ENCODE peak calls at places on chromosome 22, in six cellular contexts. L is Kasumi-1; W is stimulated activated CD8-positive, alpha-beta memory T cell treated with anti-CD3 and anti-CD28 coated beads, Interleukin-4, amount 100 ng/mL, for 4 hours; M is activated CD4-positive, alpha-beta T cell treated with anti-CD3 and anti-CD28 coated beads, Interleukin-2, amount 50 U/mL, for 48 hours; D is CD4-positive, CD25-positive, alpha-beta regulatory T cell; P is 8988T. S is an unnamed sample.

GRCh38 chr22:37752189-37753061 is 55.3 kb upstream of the GCAT start:
- DNase-seq in L (no peak), W (no peak), M (no peak), D (no peak), P (peak), S (peak)

GRCh38 chr22:22689621-22690345 is 45.4 kb downstream of the GGTLC2 start:
- DNase-seq in L (no peak), W (no peak), M (no peak), D (no peak), P (no peak), S (no peak)

GRCh38 chr22:50695421-50696250 is 23.0 kb downstream of the SHANK3 start:
- DNase-seq in L (no peak), W (no peak), M (no peak), D (no peak), P (no peak), S (no peak)

GRCh38 chr22:45893516-45893915 is 83.4 kb downstream of the WNT7B start:
- DNase-seq in L (no peak), W (no peak), M (no peak), D (no peak), P (no peak), S (no peak)

GRCh38 chr22:35769974-35770373 is 52.3 kb downstream of the APOL5 start:
- DNase-seq in L (no peak), W (no peak), M (no peak), D (no peak), P (no peak), S (no peak)

GRCh38 chr22:50627452-50627913 is 469 bp downstream of the ARSA start:
- DNase-seq in L (no peak), W (no peak), M (peak), D (peak), P (no peak), S (peak)

GRCh38 chr22:33562484-33562883 is 357.8 kb downstream of the LARGE1 start:
- DNase-seq in L (no peak), W (no peak), M (no peak), D (no peak), P (no peak), S (no peak)

GRCh38 chr22:38067028-38067415 is 9.8 kb downstream of the PICK1 start:
- DNase-seq in L (no peak), W (no peak), M (no peak), D (no peak), P (no peak), S (no peak)

GRCh38 chr22:20957691-20958440 is 9.2 kb upstream of the AIFM3 start:
- DNase-seq in L (no peak), W (no peak), M (no peak), D (no peak), P (no peak), S (peak)

GRCh38 chr22:20519558-20519957 is 12.1 kb downstream of the MED15 start:
- DNase-seq in L (no peak), W (no peak), M (no peak), D (no peak), P (no peak), S (no peak)

GRCh38 chr22:44661659-44662569 is 40.1 kb upstream of the PRR5 start:
- DNase-seq in L (no peak), W (no peak), M (no peak), D (no peak), P (no peak), S (no peak)

GRCh38 chr22:38239101-38239761 is 33.6 kb downstream of the TMEM184B start:
- DNase-seq in L (no peak), W (no peak), M (no peak), D (no peak), P (peak), S (peak)

GRCh38 chr22:37909756-37910155 is 3.7 kb downstream of the MICALL1 start:
- DNase-seq in L (no peak), W (no peak), M (no peak), D (no peak), P (no peak), S (peak)

GRCh38 chr22:38569181-38569971 is 607 bp downstream of the DMC1 start:
- DNase-seq in L (no peak), W (no peak), M (peak), D (no peak), P (peak), S (peak)

GRCh38 chr22:50641696-50642607 is 14.0 kb upstream of the ARSA start:
- DNase-seq in L (no peak), W (no peak), M (no peak), D (no peak), P (no peak), S (peak)

GRCh38 chr22:36068776-36069344 is 40.2 kb upstream of the RBFOX2 start:
- DNase-seq in L (no peak), W (no peak), M (no peak), D (no peak), P (no peak), S (no peak)

GRCh38 chr22:23121026-23121823 is 20.6 kb downstream of the RSPH14 start:
- DNase-seq in L (no peak), W (no peak), M (no peak), D (no peak), P (no peak), S (peak)

GRCh38 chr22:22207845-22208564 is 36.6 kb upstream of the VPREB1 start:
- DNase-seq in L (peak), W (peak), M (peak), D (peak), P (peak), S (peak)

GRCh38 chr22:38233427-38233826 is 31.6 kb downstream of the MAFF start:
- DNase-seq in L (no peak), W (no peak), M (no peak), D (no peak), P (no peak), S (no peak)

GRCh38 chr22:21982338-21982965 is at the start of gene TOP3B:
- DNase-seq in L (peak), W (peak), M (peak), D (peak), P (peak), S (peak)

GRCh38 chr22:44261861-44262595 is 50.7 kb downstream of the SHISAL1 start:
- DNase-seq in L (no peak), W (no peak), M (no peak), D (no peak), P (no peak), S (no peak)

GRCh38 chr22:17346578-17346977 is 22.7 kb upstream of the CECR2 start:
- DNase-seq in L (no peak), W (no peak), M (no peak), D (no peak), P (no peak), S (no peak)

GRCh38 chr22:40965936-40966557 is 14.9 kb downstream of the RBX1 start:
- DNase-seq in L (no peak), W (no peak), M (no peak), D (no peak), P (no peak), S (no peak)

GRCh38 chr22:21443057-21443734 is 24.0 kb upstream of the TMEM191C start:
- DNase-seq in L (no peak), W (no peak), M (no peak), D (no peak), P (no peak), S (no peak)

GRCh38 chr22:44383652-44384562 is 71.2 kb upstream of the SHISAL1 start:
- DNase-seq in L (no peak), W (no peak), M (no peak), D (no peak), P (no peak), S (no peak)

GRCh38 chr22:37427128-37427710 is at the start of gene ELFN2:
- DNase-seq in L (no peak), W (no peak), M (no peak), D (no peak), P (peak), S (peak)

GRCh38 chr22:30947821-30948454 is 20.6 kb downstream of the MORC2 start:
- DNase-seq in L (peak), W (no peak), M (no peak), D (peak), P (no peak), S (peak)

GRCh38 chr22:39498368-39498767 is 3.7 kb upstream of the MIEF1 start:
- DNase-seq in L (no peak), W (no peak), M (no peak), D (no peak), P (no peak), S (no peak)

GRCh38 chr22:42697542-42698013 is 23.1 kb downstream of the A4GALT start:
- DNase-seq in L (no peak), W (no peak), M (no peak), D (no peak), P (peak), S (peak)

GRCh38 chr22:49965291-49966040 is 4.9 kb downstream of the PIM3 start:
- DNase-seq in L (no peak), W (no peak), M (peak), D (no peak), P (peak), S (no peak)

GRCh38 chr22:41524283-41524682 is 20.0 kb downstream of the POLR3H start:
- DNase-seq in L (no peak), W (no peak), M (no peak), D (no peak), P (no peak), S (peak)

GRCh38 chr22:33274214-33274828 is 216.1 kb upstream of the SYN3 start:
- DNase-seq in L (peak), W (no peak), M (peak), D (no peak), P (no peak), S (no peak)

GRCh38 chr22:33467067-33467466 is 408.9 kb upstream of the SYN3 start:
- DNase-seq in L (no peak), W (no peak), M (no peak), D (no peak), P (no peak), S (no peak)

GRCh38 chr22:19150482-19151328 is 613 bp upstream of the GSC2 start:
- DNase-seq in L (no peak), W (no peak), M (no peak), D (no peak), P (no peak), S (no peak)